ENCODE peak calls at places on chromosomes 4 and X, in six cellular contexts. K is NB4, N is spleen, U is esophagus squamous epithelium, I is lower leg skin, E is uterus. Z is an unnamed sample.

GRCh38 chr4:112521123-112522116 is 5.4 kb upstream of the NEUROG2 start:
- DNase-seq in K (no peak), N (peak), U (no peak), I (no peak), E (no peak), Z (no peak)

GRCh38 chr4:30396772-30397475 is 323.2 kb upstream of the PCDH7 start:
- DNase-seq in K (peak), N (no peak), U (no peak), I (no peak), E (no peak), Z (no peak)

GRCh38 chr4:64271601-64272081 is 137.6 kb downstream of the TECRL start:
- DNase-seq in K (peak), N (no peak), U (no peak), I (no peak), E (no peak), Z (no peak)

GRCh38 chr4:40395908-40396806 is 61.0 kb downstream of the CHRNA9 start:
- DNase-seq in K (no peak), N (no peak), U (no peak), I (peak), E (peak), Z (no peak)

GRCh38 chr4:185719493-185719843 is 92.5 kb downstream of the SORBS2 start:
- DNase-seq in K (no peak), N (no peak), U (no peak), I (no peak), E (no peak), Z (no peak)

GRCh38 chr4:36704289-36704688 is 422.9 kb downstream of the DTHD1 start:
- DNase-seq in K (no peak), N (no peak), U (no peak), I (no peak), E (no peak), Z (no peak)

GRCh38 chrX:84340981-84341380 is 153.0 kb upstream of the RPS6KA6 start:
- DNase-seq in K (no peak), N (no peak), U (no peak), I (no peak), E (no peak), Z (no peak)

GRCh38 chrX:37350034-37350365 is 836 bp downstream of the PRRG1 start:
- DNase-seq in K (no peak), N (no peak), U (no peak), I (no peak), E (no peak), Z (peak)

GRCh38 chr4:178196751-178197150 is 754.5 kb upstream of the AGA start:
- DNase-seq in K (no peak), N (no peak), U (no peak), I (no peak), E (no peak), Z (no peak)

GRCh38 chr4:47278631-47279030 is 184.9 kb downstream of the COMMD8 start:
- DNase-seq in K (peak), N (no peak), U (no peak), I (no peak), E (no peak), Z (no peak)

GRCh38 chr4:61500883-61501282 is 300.8 kb downstream of the ADGRL3 start:
- DNase-seq in K (no peak), N (no peak), U (no peak), I (no peak), E (no peak), Z (no peak)

GRCh38 chr4:177489847-177490246 is 47.6 kb upstream of the AGA start:
- DNase-seq in K (no peak), N (no peak), U (no peak), I (no peak), E (no peak), Z (no peak)

GRCh38 chr4:107818301-107818910 is 6.3 kb upstream of the SGMS2 start:
- DNase-seq in K (peak), N (no peak), U (no peak), I (no peak), E (no peak), Z (no peak)

GRCh38 chr4:55475394-55476243 is 71.1 kb downstream of the CLOCK start:
- DNase-seq in K (no peak), N (no peak), U (no peak), I (no peak), E (no peak), Z (peak)

GRCh38 chrX:77446029-77446585 is 1.1 kb upstream of the FGF16 start:
- DNase-seq in K (peak), N (no peak), U (no peak), I (no peak), E (peak), Z (peak)

GRCh38 chr4:104749062-104749461 is 254.4 kb upstream of the CXXC4 start:
- DNase-seq in K (peak), N (no peak), U (no peak), I (no peak), E (no peak), Z (no peak)

GRCh38 chr4:2811830-2812599 is 19.1 kb downstream of the SH3BP2 start:
- DNase-seq in K (peak), N (peak), U (peak), I (peak), E (peak), Z (peak)

GRCh38 chr4:159312236-159312635 is 209.4 kb downstream of the RAPGEF2 start:
- DNase-seq in K (no peak), N (no peak), U (no peak), I (no peak), E (no peak), Z (no peak)

GRCh38 chrX:95797344-95797743 is 887.3 kb upstream of the DIAPH2 start:
- DNase-seq in K (no peak), N (no peak), U (no peak), I (no peak), E (no peak), Z (no peak)

GRCh38 chr4:187565416-187565815 is 430.2 kb upstream of the ZFP42 start:
- DNase-seq in K (no peak), N (no peak), U (no peak), I (no peak), E (no peak), Z (no peak)

GRCh38 chr4:94995684-94996394 is 238.1 kb downstream of the BMPR1B start:
- DNase-seq in K (no peak), N (no peak), U (no peak), I (no peak), E (no peak), Z (no peak)

GRCh38 chrX:134803551-134804183 is 145.4 kb upstream of the PLAC1 start:
- DNase-seq in K (peak), N (no peak), U (no peak), I (no peak), E (no peak), Z (peak)

GRCh38 chr4:114386637-114387233 is 211.9 kb upstream of the UGT8 start:
- DNase-seq in K (peak), N (no peak), U (no peak), I (no peak), E (no peak), Z (peak)

GRCh38 chr4:69523385-69524132 is 27.9 kb upstream of the UGT2B4 start:
- DNase-seq in K (no peak), N (no peak), U (no peak), I (no peak), E (no peak), Z (no peak)

GRCh38 chr4:14000091-14000814 is 372.7 kb upstream of the BOD1L1 start:
- DNase-seq in K (no peak), N (no peak), U (no peak), I (no peak), E (no peak), Z (no peak)

GRCh38 chr4:70399319-70399718 is 1.6 kb downstream of the OPRPN start:
- DNase-seq in K (no peak), N (no peak), U (no peak), I (no peak), E (no peak), Z (no peak)

GRCh38 chrX:115324194-115324593 is 34.7 kb downstream of the LUZP4 start:
- DNase-seq in K (no peak), N (no peak), U (no peak), I (no peak), E (peak), Z (no peak)

GRCh38 chr4:38781854-38782261 is 932 bp downstream of the TLR10 start:
- DNase-seq in K (no peak), N (no peak), U (no peak), I (no peak), E (no peak), Z (no peak)
- TF ChIP-seq POLR2A in K (no peak), N (no peak), U (no peak), I (no peak), E (no peak), Z (no peak)

GRCh38 chr4:8435656-8436121 is 4.8 kb downstream of the ACOX3 start:
- DNase-seq in K (no peak), N (no peak), U (no peak), I (no peak), E (no peak), Z (peak)
- TF ChIP-seq POLR2A in K (no peak), N (no peak), U (no peak), I (no peak), E (no peak), Z (no peak)

GRCh38 chrX:11666180-11666579 is 460 bp upstream of the ARHGAP6 start:
- DNase-seq in K (no peak), N (no peak), U (no peak), I (no peak), E (peak), Z (no peak)

GRCh38 chrX:11663875-11664210 is 1.9 kb downstream of the ARHGAP6 start:
- DNase-seq in K (no peak), N (no peak), U (no peak), I (no peak), E (peak), Z (no peak)

GRCh38 chrX:11664211-11664888 is 1.4 kb downstream of the ARHGAP6 start:
- DNase-seq in K (no peak), N (no peak), U (no peak), I (no peak), E (peak), Z (no peak)

GRCh38 chrX:11667286-11667685 is 1.6 kb upstream of the ARHGAP6 start:
- DNase-seq in K (no peak), N (no peak), U (no peak), I (no peak), E (no peak), Z (no peak)

GRCh38 chrX:11665144-11666040 is at the start of gene ARHGAP6:
- DNase-seq in K (no peak), N (no peak), U (no peak), I (peak), E (peak), Z (no peak)
- TF ChIP-seq POLR2A in K (no peak), N (no peak), U (peak), I (no peak), E (no peak), Z (no peak)

GRCh38 chr4:153519677-153520076 is 53.5 kb downstream of the TMEM131L start:
- DNase-seq in K (peak), N (no peak), U (no peak), I (no peak), E (no peak), Z (no peak)

GRCh38 chr4:153521467-153521866 is 55.3 kb downstream of the TMEM131L start:
- DNase-seq in K (no peak), N (no peak), U (no peak), I (no peak), E (no peak), Z (no peak)

GRCh38 chr4:153520227-153520626 is 54.1 kb downstream of the TMEM131L start:
- DNase-seq in K (no peak), N (no peak), U (no peak), I (no peak), E (no peak), Z (no peak)

GRCh38 chr4:153521995-153522799 is 56.0 kb downstream of the TMEM131L start:
- DNase-seq in K (peak), N (no peak), U (no peak), I (no peak), E (no peak), Z (no peak)

DNA sequence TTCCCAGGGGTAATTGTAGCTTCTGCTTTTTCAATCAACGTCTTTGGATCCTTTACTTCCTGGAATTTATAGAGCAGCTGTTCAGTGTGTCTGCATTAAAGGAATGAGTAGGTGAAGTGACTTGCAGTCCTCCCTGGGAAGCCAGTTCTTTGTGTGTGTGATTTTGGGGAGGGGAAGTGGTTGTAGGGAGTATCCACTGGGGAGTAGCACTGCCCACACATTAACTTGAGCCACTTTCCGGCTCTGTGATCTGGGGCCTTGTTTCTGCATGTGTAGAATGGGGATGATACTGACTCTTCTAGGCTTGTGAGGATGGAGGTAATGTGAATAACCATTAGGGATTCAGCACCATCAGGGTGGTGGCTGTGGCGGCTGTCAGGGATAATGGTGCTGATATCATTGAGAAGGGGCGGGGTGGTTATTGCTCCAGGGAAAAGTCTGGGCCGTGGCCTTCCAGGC is 54.7 kb downstream of the TMEM131L start:
- DNase-seq in K (peak), N (no peak), U (no peak), I (no peak), E (no peak), Z (no peak)
- TF ChIP-seq POLR2A in K (no peak), N (no peak), U (no peak), I (no peak), E (no peak), Z (no peak)

GRCh38 chrX:132685276-132685675 is 196.4 kb upstream of the MBNL3 start:
- DNase-seq in K (no peak), N (no peak), U (no peak), I (no peak), E (no peak), Z (no peak)
- TF ChIP-seq POLR2A in K (no peak), N (no peak), U (no peak), I (no peak), E (no peak), Z (no peak)

GRCh38 chrX:70289793-70290770 is at the start of the genes KIF4A and PDZD11:
- DNase-seq in K (peak), N (peak), U (peak), I (peak), E (peak), Z (peak)
- TF ChIP-seq POLR2A in K (peak), N (no peak), U (no peak), I (no peak), E (no peak), Z (peak)

GRCh38 chr4:6910960-6911874 is 1.6 kb downstream of the TBC1D14 start:
- DNase-seq in K (no peak), N (peak), U (no peak), I (no peak), E (no peak), Z (no peak)
- TF ChIP-seq POLR2A in K (no peak), N (no peak), U (no peak), I (no peak), E (no peak), Z (peak)

DNA sequence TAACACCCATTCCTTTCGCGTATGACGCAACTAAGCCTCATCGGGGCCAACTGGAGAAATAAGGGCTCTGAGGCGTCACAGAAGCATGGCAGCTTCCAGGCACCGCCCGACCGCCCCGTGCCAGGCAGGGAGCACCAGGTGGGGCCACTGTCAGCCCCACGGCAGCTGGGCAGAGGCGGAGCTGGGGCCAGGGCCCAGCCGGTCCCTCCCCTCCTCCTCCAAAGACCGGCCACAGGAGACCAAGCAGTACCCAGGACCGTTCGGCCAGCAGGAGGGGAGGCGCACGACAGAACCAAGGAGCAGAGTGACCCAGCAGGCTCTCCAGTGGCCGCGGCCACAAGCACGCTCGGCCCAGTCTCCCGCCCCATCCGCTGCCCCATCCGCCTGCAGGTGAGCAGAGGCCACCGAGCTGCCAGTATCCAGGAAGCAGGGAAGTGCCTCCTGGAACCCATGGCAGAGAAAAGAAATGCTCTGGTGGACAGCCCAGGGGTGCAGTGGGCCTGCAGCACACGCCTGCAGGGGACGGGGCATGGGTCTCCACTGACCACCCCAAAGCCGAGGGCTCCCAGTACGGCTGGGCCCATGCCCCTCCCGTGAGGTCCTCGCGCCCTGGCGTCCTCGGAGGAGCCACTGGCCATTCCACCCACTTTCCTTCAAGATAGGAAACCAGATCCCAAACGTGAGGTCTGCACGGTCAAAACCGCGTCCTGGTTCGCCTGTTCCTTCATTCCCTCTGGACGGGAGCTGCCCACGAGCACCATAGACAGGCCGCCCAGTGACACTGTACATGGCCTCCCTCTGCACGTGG is 9.6 kb downstream of the CTBP1 start:
- DNase-seq in K (no peak), N (peak), U (no peak), I (no peak), E (peak), Z (no peak)
- TF ChIP-seq POLR2A in K (no peak), N (no peak), U (no peak), I (no peak), E (no peak), Z (no peak)

GRCh38 chrX:53223068-53223693 is 1.8 kb downstream of the KDM5C start:
- DNase-seq in K (no peak), N (no peak), U (no peak), I (no peak), E (no peak), Z (peak)
- TF ChIP-seq POLR2A in K (no peak), N (no peak), U (no peak), I (no peak), E (no peak), Z (no peak)

DNA sequence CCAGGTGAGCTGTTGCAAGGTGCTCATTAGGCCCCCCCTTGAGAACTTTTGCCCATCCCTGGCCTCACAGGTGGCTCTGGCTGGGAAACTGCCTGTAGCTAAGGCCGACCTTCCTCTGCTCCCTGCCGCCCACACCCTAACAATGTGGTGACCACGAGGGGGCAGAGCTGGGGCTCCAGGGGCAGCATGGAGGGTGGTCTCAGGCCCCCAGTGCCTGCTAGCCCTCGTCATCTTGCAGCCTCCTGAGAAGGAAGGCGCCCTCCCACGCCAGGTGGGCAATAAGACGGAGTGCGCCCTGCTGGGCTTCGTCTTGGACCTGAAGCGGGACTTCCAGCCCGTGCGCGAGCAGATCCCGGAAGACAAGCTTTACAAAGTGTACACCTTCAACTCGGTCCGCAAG is 32.4 kb downstream of the ATP2B3 start:
- DNase-seq in K (no peak), N (no peak), U (no peak), I (no peak), E (no peak), Z (no peak)
- TF ChIP-seq POLR2A in K (no peak), N (no peak), U (no peak), I (no peak), E (no peak), Z (no peak)

Z was measured in erythroblast.